ENCODE peak calls at places on chromosome 11, in nine cellular contexts. O is GM13977, C is non-pigmented ciliary epithelial cell, F is mesothelial cell of epicardium, T is prostate gland, L is foreskin fibroblast, Y is pancreas, I is occipital lobe, V is HS-5. B is an unnamed sample.
A peak's percentile ranks its signal among the peaks of the same experiment; 100 is the strongest.

GRCh38 chr11:126233391-126233790 is 21.8 kb downstream of the FAM118B start:
- DNase-seq in C (peak; percentile 45), V (no peak), L (peak; percentile 47), I (no peak), O (no peak), Y (no peak), F (no peak), T (no peak), B (no peak)

GRCh38 chr11:4865855-4866254 is 15.8 kb upstream of the OR51T1 start:
- DNase-seq in C (no peak), F (no peak), L (no peak), Y (no peak), V (no peak), I (no peak), T (no peak), O (no peak), B (no peak)

GRCh38 chr11:2804701-2805387 is 80.7 kb downstream of the CDKN1C start:
- DNase-seq in O (no peak), T (no peak), C (no peak), L (peak; percentile 21), V (no peak), I (no peak), F (peak; percentile 12), Y (peak; percentile 10), B (no peak)

GRCh38 chr11:108985611-108986279 is 320.9 kb downstream of the DDX10 start:
- DNase-seq in O (no peak), C (peak; percentile 45), Y (no peak), V (peak; percentile 24), T (no peak), I (no peak), F (no peak), L (peak; percentile 84), B (no peak)

GRCh38 chr11:1559103-1559951 is 12.7 kb downstream of the DUSP8 start:
- DNase-seq in C (no peak), F (no peak), T (peak; percentile 84), Y (peak; percentile 97), I (peak; percentile 89), L (peak; percentile 81), O (peak; percentile 38), V (no peak), B (peak; percentile 39)

GRCh38 chr11:32297629-32298028 is 137.7 kb downstream of the WT1 start:
- DNase-seq in F (no peak), C (no peak), O (peak; percentile 38), V (peak; percentile 46), T (peak; percentile 28), Y (no peak), L (peak; percentile 28), I (no peak), B (no peak)

GRCh38 chr11:6611092-6612007 is 666 bp downstream of the TAF10 start:
- DNase-seq in C (no peak), Y (peak; percentile 62), L (peak; percentile 55), F (no peak), V (no peak), O (peak; percentile 27), I (no peak), T (no peak), B (no peak)

GRCh38 chr11:100576044-100577021 is 110.8 kb upstream of the ARHGAP42 start:
- DNase-seq in O (peak; percentile 40), Y (no peak), I (no peak), C (no peak), T (peak; percentile 25), V (peak; percentile 80), L (peak; percentile 68), F (no peak), B (no peak)

GRCh38 chr11:133058501-133058900 is 473.8 kb downstream of the OPCML start:
- DNase-seq in L (no peak), C (no peak), I (no peak), F (no peak), V (no peak), Y (no peak), O (no peak), T (no peak), B (no peak)

GRCh38 chr11:110199184-110199981 is 97.0 kb downstream of the RDX start:
- DNase-seq in T (no peak), V (no peak), Y (no peak), C (no peak), I (no peak), L (peak; percentile 75), F (no peak), O (no peak), B (no peak)

GRCh38 chr11:8905528-8906165 is 5.3 kb upstream of the AKIP1 start:
- DNase-seq in T (no peak), Y (no peak), F (no peak), C (no peak), I (no peak), O (no peak), L (peak; percentile 88), V (peak; percentile 72), B (peak; percentile 61)

GRCh38 chr11:74460481-74461154 is 6.7 kb downstream of the KCNE3 start:
- DNase-seq in F (no peak), I (no peak), T (no peak), V (no peak), C (no peak), O (no peak), L (peak; percentile 11), Y (no peak), B (no peak)

GRCh38 chr11:35143509-35144102 is 4.6 kb downstream of the CD44 start:
- DNase-seq in O (no peak), C (no peak), F (no peak), V (no peak), Y (no peak), I (no peak), T (no peak), L (no peak), B (no peak)

GRCh38 chr11:22192642-22193347 is at the start of gene ANO5:
- DNase-seq in T (peak; percentile 27), C (no peak), L (peak; percentile 1), Y (peak; percentile 87), V (no peak), I (peak; percentile 66), O (peak; percentile 56), F (peak; percentile 40), B (no peak)

GRCh38 chr11:91081440-91082088 is 858.7 kb upstream of the CHORDC1 start:
- DNase-seq in O (no peak), L (peak; percentile 75), F (no peak), T (no peak), C (no peak), Y (peak; percentile 15), I (no peak), V (peak; percentile 55), B (no peak)

GRCh38 chr11:45026835-45027234 is 76.2 kb upstream of the TP53I11 start:
- DNase-seq in T (no peak), F (no peak), Y (no peak), C (no peak), V (no peak), O (no peak), L (no peak), I (no peak), B (no peak)

GRCh38 chr11:57356179-57356757 is 18.1 kb downstream of the P2RX3 start:
- DNase-seq in Y (no peak), T (no peak), O (no peak), I (peak; percentile 27), C (no peak), F (no peak), L (no peak), V (no peak), B (no peak)

GRCh38 chr11:70771099-70771885 is 373.0 kb downstream of the CTTN start:
- DNase-seq in Y (no peak), O (no peak), C (no peak), L (no peak), T (no peak), V (no peak), I (no peak), F (no peak), B (no peak)

GRCh38 chr11:18046116-18046777 is at the start of gene TPH1:
- DNase-seq in O (no peak), T (peak; percentile 18), V (no peak), I (no peak), C (peak; percentile 23), Y (peak; percentile 40), F (peak; percentile 27), L (peak; percentile 69), B (no peak)

GRCh38 chr11:72668645-72669347 is 5.4 kb downstream of the PDE2A start:
- DNase-seq in O (peak; percentile 92), Y (no peak), L (no peak), V (no peak), F (no peak), C (no peak), T (no peak), I (no peak), B (no peak)

GRCh38 chr11:13169709-13170108 is 107.9 kb upstream of the BMAL1 start:
- DNase-seq in L (peak; percentile 94), O (no peak), Y (no peak), I (no peak), T (no peak), C (peak; percentile 64), V (peak; percentile 60), F (no peak), B (peak; percentile 42)

GRCh38 chr11:2129699-2130366 is 9.4 kb downstream of the IGF2 start:
- DNase-seq in L (no peak), T (no peak), O (no peak), V (no peak), C (no peak), F (peak; percentile 9), I (no peak), Y (no peak), B (no peak)

GRCh38 chr11:134413334-134414035 is 1.4 kb upstream of the B3GAT1 start:
- DNase-seq in O (peak; percentile 35), Y (no peak), F (no peak), V (no peak), C (no peak), I (no peak), L (no peak), T (no peak), B (no peak)

GRCh38 chr11:120587299-120587698 is 75.8 kb downstream of the GRIK4 start:
- DNase-seq in I (no peak), Y (no peak), L (no peak), F (no peak), C (no peak), O (no peak), V (no peak), T (no peak), B (no peak)

GRCh38 chr11:70610561-70610960 is 212.2 kb downstream of the CTTN start:
- DNase-seq in Y (no peak), V (no peak), L (peak; percentile 18), C (no peak), F (no peak), I (no peak), T (no peak), O (no peak), B (no peak)

GRCh38 chr11:77672276-77672675 is 34.7 kb upstream of the CLNS1A start:
- DNase-seq in T (no peak), C (peak; percentile 78), F (no peak), I (no peak), O (no peak), L (peak; percentile 92), V (peak; percentile 80), Y (no peak), B (peak; percentile 89)

GRCh38 chr11:76234704-76235232 is 28.5 kb upstream of the WNT11 start:
- DNase-seq in C (no peak), I (peak; percentile 75), T (no peak), F (no peak), O (peak; percentile 61), V (no peak), Y (peak; percentile 37), L (no peak), B (no peak)

GRCh38 chr11:74989269-74989655 is 529 bp downstream of the NEU3 start:
- DNase-seq in Y (no peak), L (no peak), F (no peak), V (no peak), T (no peak), I (no peak), O (no peak), C (no peak), B (no peak)

GRCh38 chr11:134341805-134342571 is 10.2 kb downstream of the GLB1L2 start:
- DNase-seq in V (no peak), L (no peak), F (no peak), T (peak; percentile 3), I (no peak), C (no peak), Y (no peak), O (no peak), B (no peak)

GRCh38 chr11:126917531-126918204 is 82.9 kb downstream of the KIRREL3 start:
- DNase-seq in O (peak; percentile 27), T (no peak), V (peak; percentile 92), I (peak; percentile 62), C (peak; percentile 92), F (no peak), Y (no peak), L (peak; percentile 91), B (peak; percentile 99)

GRCh38 chr11:122874991-122875390 is 7.6 kb upstream of the JHY start:
- DNase-seq in T (no peak), V (no peak), O (peak; percentile 38), Y (no peak), I (no peak), L (no peak), F (no peak), C (no peak), B (no peak)